ENCODE peak calls at places on chromosomes 3 and 15, in six cellular contexts. X is GM12891, Y is K562, U is GM12878, B is H1, O is HepG2. H is an unnamed sample.

GRCh38 chr3:123778991-123779622 is 105.0 kb downstream of the MYLK start:
- DNase-seq in Y (no peak), U (no peak), B (no peak), X (no peak), O (no peak), H (no peak)

GRCh38 chr3:60935709-60936108 is 315.5 kb downstream of the FHIT start:
- DNase-seq in O (no peak), X (no peak), U (no peak), Y (no peak), B (no peak), H (no peak)

GRCh38 chr3:179563298-179563934 is 690 bp downstream of the ACTL6A start:
- DNase-seq in Y (peak), U (peak), X (peak), B (peak), O (peak), H (peak)

GRCh38 chr3:13614607-13615006 is 65.7 kb downstream of the FBLN2 start:
- DNase-seq in Y (no peak), X (no peak), B (no peak), U (no peak), O (no peak), H (no peak)

GRCh38 chr3:194828126-194828525 is 142.4 kb downstream of the FAM43A start:
- DNase-seq in U (no peak), Y (no peak), O (no peak), B (no peak), X (no peak), H (no peak)

GRCh38 chr15:86870846-86871245 is 791.2 kb downstream of the AGBL1 start:
- DNase-seq in X (no peak), U (no peak), B (no peak), Y (no peak), O (no peak), H (no peak)

GRCh38 chr15:85493258-85493657 is 112.9 kb downstream of the AKAP13 start:
- DNase-seq in U (no peak), X (no peak), B (no peak), Y (no peak), O (no peak), H (no peak)

GRCh38 chr15:86541540-86541939 is 461.9 kb downstream of the AGBL1 start:
- DNase-seq in X (no peak), O (no peak), B (no peak), Y (no peak), U (no peak), H (no peak)

GRCh38 chr15:39075311-39075710 is 505.6 kb upstream of the THBS1 start:
- DNase-seq in U (no peak), Y (no peak), O (no peak), B (no peak), X (no peak), H (no peak)

GRCh38 chr3:105811518-105812193 is 57.2 kb downstream of the CBLB start:
- DNase-seq in X (no peak), U (no peak), Y (no peak), B (no peak), O (no peak), H (no peak)

GRCh38 chr15:70036585-70037343 is 61.0 kb downstream of the TLE3 start:
- DNase-seq in O (no peak), B (no peak), X (no peak), Y (no peak), U (peak), H (peak)

GRCh38 chr15:100958326-100959065 is 39.3 kb downstream of the LRRK1 start:
- DNase-seq in O (no peak), U (no peak), Y (no peak), X (no peak), B (no peak), H (no peak)

GRCh38 chr3:124258057-124258500 is 266.2 kb upstream of the ROPN1 start:
- DNase-seq in Y (no peak), X (no peak), U (no peak), B (no peak), O (no peak), H (no peak)

GRCh38 chr3:94417963-94418455 is 355.1 kb downstream of the NSUN3 start:
- DNase-seq in O (no peak), X (no peak), B (no peak), U (no peak), Y (no peak), H (no peak)

GRCh38 chr3:137770821-137771399 is 6.8 kb downstream of the SOX14 start:
- DNase-seq in Y (no peak), O (no peak), B (peak), U (no peak), X (no peak), H (no peak)

GRCh38 chr3:146223401-146224373 is 27.2 kb downstream of the PLSCR4 start:
- DNase-seq in U (no peak), O (peak), Y (no peak), B (no peak), X (no peak), H (no peak)
- TF ChIP-seq POLR2A in U (no peak), O (no peak), Y (no peak), B (no peak), X (no peak), H (no peak)

GRCh38 chr3:42707620-42708355 is 5.2 kb upstream of the HHATL start:
- DNase-seq in X (no peak), B (no peak), O (no peak), U (no peak), Y (no peak), H (peak)

GRCh38 chr3:42709621-42710020 is 7.0 kb upstream of the HHATL start:
- DNase-seq in Y (no peak), X (no peak), B (no peak), O (no peak), U (no peak), H (peak)

GRCh38 chr3:42706721-42707619 is 4.4 kb upstream of the HHATL start:
- DNase-seq in Y (no peak), X (no peak), B (no peak), O (no peak), U (no peak), H (peak)

GRCh38 chr3:42710323-42711021 is 7.9 kb upstream of the HHATL start:
- DNase-seq in O (no peak), X (no peak), B (peak), U (no peak), Y (no peak), H (no peak)

DNA sequence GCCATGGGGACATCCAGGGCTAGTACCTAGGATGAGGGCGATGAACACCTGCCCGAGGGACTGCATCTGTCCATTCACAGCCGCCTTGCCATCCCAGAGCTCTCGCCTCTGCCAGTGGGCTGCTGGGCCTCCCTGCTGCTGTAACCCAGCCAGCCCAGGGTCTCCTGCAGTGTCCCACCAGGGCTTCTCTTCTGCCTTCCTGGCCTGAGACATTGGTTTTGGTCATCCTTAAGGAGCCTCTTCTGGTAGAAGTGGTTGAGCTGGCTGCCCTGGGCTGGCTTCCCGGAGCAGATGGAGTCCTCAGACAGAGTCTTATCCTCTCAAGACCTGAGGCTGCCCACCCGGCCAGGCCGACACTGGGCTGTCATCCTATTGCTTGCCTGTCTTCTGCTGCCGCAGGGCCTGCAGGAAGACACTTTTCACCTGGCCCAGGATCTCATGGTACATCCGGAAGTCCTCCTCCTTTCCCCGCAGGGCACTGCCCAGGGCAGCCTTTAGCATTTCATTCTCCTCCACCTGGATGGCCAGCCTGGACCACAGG is 6.1 kb upstream of the HHATL start:
- DNase-seq in X (no peak), O (no peak), B (no peak), U (no peak), Y (no peak), H (peak)
- TF ChIP-seq TAF1 in X (no peak), O (no peak), B (no peak), U (no peak), Y (no peak), H (no peak)

GRCh38 chr15:76012021-76012551 is at the start of gene NRG4:
- DNase-seq in U (no peak), B (no peak), O (no peak), X (peak), Y (peak), H (no peak)

GRCh38 chr15:76006136-76006778 is 6.0 kb downstream of the NRG4 start:
- DNase-seq in U (no peak), Y (no peak), X (no peak), B (no peak), O (peak), H (no peak)

GRCh38 chr15:76011611-76012010 is 613 bp downstream of the NRG4 start:
- DNase-seq in Y (no peak), O (no peak), U (no peak), B (no peak), X (no peak), H (no peak)
- TF ChIP-seq POLR2AphosphoS5 in Y (no peak), O (no peak), U (no peak), B (no peak), X (no peak), H (no peak)

GRCh38 chr15:58228708-58229107 is 90.5 kb downstream of the AQP9 start:
- DNase-seq in X (no peak), O (no peak), B (no peak), Y (no peak), U (no peak), H (no peak)
- TF ChIP-seq POLR2A in X (no peak), O (no peak), B (no peak), Y (no peak), U (no peak), H (no peak)

GRCh38 chr3:17219593-17219992 is 334.8 kb downstream of the PLCL2 start:
- DNase-seq in B (no peak), U (no peak), O (no peak), Y (no peak), X (no peak), H (no peak)

GRCh38 chr3:17213102-17213501 is 328.3 kb downstream of the PLCL2 start:
- DNase-seq in U (no peak), Y (no peak), B (no peak), X (no peak), O (peak), H (no peak)

GRCh38 chr3:17218587-17218986 is 333.8 kb downstream of the PLCL2 start:
- DNase-seq in U (no peak), X (no peak), B (no peak), Y (no peak), O (no peak), H (no peak)

GRCh38 chr3:17221529-17221928 is 336.8 kb downstream of the PLCL2 start:
- DNase-seq in B (no peak), Y (no peak), U (no peak), O (no peak), X (no peak), H (no peak)

GRCh38 chr3:17217588-17217987 is 332.8 kb downstream of the PLCL2 start:
- DNase-seq in U (no peak), Y (no peak), B (no peak), O (no peak), X (no peak), H (no peak)
- TF ChIP-seq TAF1 in U (no peak), Y (no peak), B (no peak), O (no peak), X (no peak), H (no peak)

GRCh38 chr15:66615846-66616245 is 50.0 kb upstream of the LCTL start:
- DNase-seq in Y (no peak), U (no peak), X (no peak), B (no peak), O (no peak), H (no peak)

GRCh38 chr15:66619152-66619903 is 53.5 kb upstream of the LCTL start:
- DNase-seq in X (peak), Y (peak), U (no peak), O (peak), B (peak), H (peak)

GRCh38 chr15:66614456-66615174 is 48.8 kb upstream of the LCTL start:
- DNase-seq in Y (no peak), X (no peak), B (no peak), O (no peak), U (no peak), H (no peak)

GRCh38 chr15:66615175-66615495 is 49.3 kb upstream of the LCTL start:
- DNase-seq in Y (no peak), B (no peak), O (no peak), X (no peak), U (no peak), H (no peak)

GRCh38 chr15:66617137-66618090 is 51.6 kb upstream of the LCTL start:
- DNase-seq in X (no peak), U (no peak), Y (no peak), B (no peak), O (peak), H (no peak)
- TF ChIP-seq POLR2AphosphoS5 in X (no peak), U (no peak), Y (no peak), B (no peak), O (no peak), H (no peak)

GRCh38 chr3:122325769-122326168 is 721 bp downstream of the CSTA start:
- DNase-seq in B (no peak), O (no peak), U (no peak), Y (no peak), X (no peak), H (no peak)
- TF ChIP-seq POLR2A in B (no peak), O (no peak), U (no peak), Y (no peak), X (no peak), H (no peak)

H was measured in GM12892.